ENCODE peak calls at places on chromosomes 1 and 21, in five cellular contexts. T, G, B, W and J are unnamed samples. For H3K4me1, the result is how much of the 10 kb centered on the place peaks cover.

GRCh38 chr1:2003564-2004131 is at the start of gene CFAP74:
- DNase-seq in W (no peak), B (peak), T (peak), G (peak), J (peak)

GRCh38 chr1:233245191-233245765 is 50.2 kb downstream of the PCNX2 start:
- DNase-seq in B (no peak), G (no peak), W (no peak), T (no peak), J (no peak)

GRCh38 chr1:93708734-93709481 is 27.3 kb upstream of the BCAR3 start:
- DNase-seq in W (no peak), T (no peak), G (peak), B (no peak), J (peak)

GRCh38 chr21:45179568-45180288 is 105.3 kb downstream of the ADARB1 start:
- DNase-seq in T (peak), B (no peak), W (no peak), G (no peak), J (no peak)

GRCh38 chr1:153533689-153534201 is 2.0 kb downstream of the S100A6 start:
- DNase-seq in W (peak), T (no peak), B (peak), G (no peak), J (peak)

GRCh38 chr1:160997323-160998038 is 23.5 kb downstream of the F11R start:
- DNase-seq in B (peak), W (peak), G (peak), T (peak), J (peak)

GRCh38 chr1:59750612-59751395 is 63.9 kb upstream of the HOOK1 start:
- DNase-seq in W (no peak), B (peak), G (no peak), T (no peak), J (peak)

GRCh38 chr1:237570530-237570929 is 320.2 kb downstream of the ZP4 start:
- DNase-seq in B (no peak), W (no peak), T (no peak), G (peak), J (no peak)

GRCh38 chr1:211478801-211479619 is 13.0 kb downstream of the RD3 start:
- DNase-seq in T (no peak), G (no peak), B (no peak), W (no peak), J (no peak)

GRCh38 chr1:227072991-227073390 is 132.9 kb downstream of the COQ8A start:
- DNase-seq in W (no peak), T (no peak), B (peak), G (no peak), J (peak)

GRCh38 chr1:24759492-24759891 is 14.2 kb downstream of the CLIC4 start:
- DNase-seq in B (no peak), W (no peak), G (no peak), T (no peak), J (no peak)

GRCh38 chr1:233718057-233718456 is 104.2 kb downstream of the KCNK1 start:
- DNase-seq in B (no peak), G (no peak), T (no peak), W (no peak), J (no peak)

GRCh38 chr1:115052454-115053083 is 22.9 kb downstream of the TSHB start:
- DNase-seq in B (peak), T (peak), G (peak), W (peak), J (peak)

GRCh38 chr1:27824411-27824810 is 6.2 kb upstream of the PPP1R8 start:
- DNase-seq in B (no peak), T (no peak), W (no peak), G (no peak), J (no peak)

GRCh38 chr1:67371681-67372080 is 58.5 kb downstream of the SERBP1 start:
- DNase-seq in G (peak), W (no peak), B (peak), T (no peak), J (no peak)

GRCh38 chr1:210233216-210233494 is 559 bp downstream of the SERTAD4 start:
- DNase-seq in W (peak), T (peak), B (no peak), G (no peak), J (peak)

GRCh38 chr1:229993894-229994293 is 73.1 kb upstream of the GALNT2 start:
- DNase-seq in G (no peak), W (no peak), T (no peak), B (no peak), J (no peak)

GRCh38 chr1:56816909-56817308 is 2.3 kb downstream of the FYB2 start:
- DNase-seq in B (no peak), W (no peak), G (no peak), T (no peak), J (no peak)

GRCh38 chr1:174883361-174883760 is 116.4 kb upstream of the CACYBP start:
- DNase-seq in G (peak), B (peak), W (no peak), T (peak), J (peak)

GRCh38 chr1:7552402-7552801 is 218.7 kb upstream of the VAMP3 start:
- DNase-seq in B (no peak), T (no peak), G (no peak), W (no peak), J (no peak)

GRCh38 chr1:186404454-186405051 is 28.9 kb downstream of the ODR4 start:
- DNase-seq in B (peak), W (no peak), T (peak), G (peak), J (peak)

GRCh38 chr1:104987210-104987609 is 1237.5 kb downstream of the AMY1C start:
- DNase-seq in G (no peak), W (no peak), T (no peak), B (no peak), J (no peak)

GRCh38 chr1:67686272-67687197 is 1.5 kb downstream of the GADD45A start:
- DNase-seq in W (peak), G (peak), T (peak), B (peak), J (peak)

GRCh38 chr1:229536982-229537381 is 21.5 kb downstream of the ABCB10 start:
- DNase-seq in T (no peak), W (no peak), B (no peak), G (no peak), J (no peak)

GRCh38 chr21:15063081-15063820 is 1.5 kb downstream of the NRIP1 start:
- DNase-seq in B (no peak), T (peak), G (peak), W (peak), J (peak)

GRCh38 chr21:17903029-17903806 is 84.1 kb upstream of the C21orf91 start:
- DNase-seq in W (no peak), T (no peak), B (peak), G (peak), J (peak)

GRCh38 chr1:213931804-213932203 is 56.0 kb upstream of the PROX1 start:
- DNase-seq in T (peak), B (no peak), W (no peak), G (peak), J (no peak)

GRCh38 chr1:213938776-213939175 is 49.0 kb upstream of the PROX1 start:
- DNase-seq in B (no peak), W (no peak), G (no peak), T (no peak), J (no peak)

GRCh38 chr1:213939888-213940287 is 47.9 kb upstream of the PROX1 start:
- DNase-seq in W (no peak), G (no peak), T (no peak), B (no peak), J (no peak)

GRCh38 chr1:213936571-213936970 is 51.2 kb upstream of the PROX1 start:
- DNase-seq in G (no peak), W (no peak), B (no peak), T (no peak), J (no peak)

DNA sequence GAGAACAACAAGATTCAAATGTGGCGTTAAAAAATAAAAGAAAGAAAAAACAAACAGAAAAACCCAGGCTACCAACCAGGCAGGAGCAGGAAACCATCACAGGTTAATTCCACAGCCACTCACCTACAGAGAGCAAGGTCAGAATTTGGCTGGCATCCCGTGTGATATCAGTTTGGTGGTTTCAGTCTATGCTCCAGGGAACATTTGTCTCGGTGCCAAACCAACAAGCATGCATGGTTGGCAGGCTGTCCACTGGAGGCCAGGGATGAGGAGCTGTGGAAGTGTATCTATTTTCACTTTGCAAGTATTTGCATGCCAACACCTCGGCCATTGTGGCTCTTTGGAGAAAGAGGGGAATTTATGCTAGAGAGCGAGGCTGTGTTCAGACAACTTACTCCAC is 53.1 kb upstream of the PROX1 start:
- DNase-seq in B (no peak), T (no peak), W (no peak), G (no peak), J (no peak)
- H3K27ac ChIP-seq in B (no peak), T (no peak), W (no peak), G (no peak), J (no peak)

DNA sequence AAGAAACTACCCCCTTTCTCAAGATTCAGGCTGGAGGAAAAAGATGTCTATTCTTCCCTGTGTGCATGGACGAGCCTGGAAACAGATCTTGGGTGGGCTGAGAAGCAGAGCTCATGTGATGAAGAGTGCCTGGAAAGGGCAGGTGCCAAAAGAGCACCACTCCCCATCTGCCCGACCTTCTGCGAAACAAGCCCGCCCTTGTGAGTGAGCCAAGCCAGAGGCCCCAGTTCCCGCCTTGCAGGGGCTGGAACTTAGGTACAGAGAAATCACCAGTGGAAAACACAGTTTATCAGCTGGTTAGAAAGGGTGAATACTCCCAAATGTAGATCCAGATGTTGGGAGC is 26.7 kb upstream of the A3GALT2 start:
- DNase-seq in T (no peak), W (peak), G (no peak), B (peak), J (peak)
- H3K4me1 ChIP-seq in T (half or more), W (under half), G (under half), B (under half), J (half or more)

GRCh38 chr1:204285438-204286322 is 71.9 kb upstream of the GOLT1A start:
- DNase-seq in G (peak), W (no peak), B (no peak), T (no peak), J (no peak)

GRCh38 chr1:204284929-204285328 is 71.1 kb upstream of the GOLT1A start:
- DNase-seq in G (no peak), T (no peak), W (no peak), B (no peak), J (no peak)

GRCh38 chr1:204282801-204283200 is 69.0 kb upstream of the GOLT1A start:
- DNase-seq in G (no peak), B (peak), W (peak), T (no peak), J (no peak)

GRCh38 chr1:204286323-204286714 is 72.5 kb upstream of the GOLT1A start:
- DNase-seq in T (no peak), G (no peak), B (no peak), W (no peak), J (no peak)

DNA sequence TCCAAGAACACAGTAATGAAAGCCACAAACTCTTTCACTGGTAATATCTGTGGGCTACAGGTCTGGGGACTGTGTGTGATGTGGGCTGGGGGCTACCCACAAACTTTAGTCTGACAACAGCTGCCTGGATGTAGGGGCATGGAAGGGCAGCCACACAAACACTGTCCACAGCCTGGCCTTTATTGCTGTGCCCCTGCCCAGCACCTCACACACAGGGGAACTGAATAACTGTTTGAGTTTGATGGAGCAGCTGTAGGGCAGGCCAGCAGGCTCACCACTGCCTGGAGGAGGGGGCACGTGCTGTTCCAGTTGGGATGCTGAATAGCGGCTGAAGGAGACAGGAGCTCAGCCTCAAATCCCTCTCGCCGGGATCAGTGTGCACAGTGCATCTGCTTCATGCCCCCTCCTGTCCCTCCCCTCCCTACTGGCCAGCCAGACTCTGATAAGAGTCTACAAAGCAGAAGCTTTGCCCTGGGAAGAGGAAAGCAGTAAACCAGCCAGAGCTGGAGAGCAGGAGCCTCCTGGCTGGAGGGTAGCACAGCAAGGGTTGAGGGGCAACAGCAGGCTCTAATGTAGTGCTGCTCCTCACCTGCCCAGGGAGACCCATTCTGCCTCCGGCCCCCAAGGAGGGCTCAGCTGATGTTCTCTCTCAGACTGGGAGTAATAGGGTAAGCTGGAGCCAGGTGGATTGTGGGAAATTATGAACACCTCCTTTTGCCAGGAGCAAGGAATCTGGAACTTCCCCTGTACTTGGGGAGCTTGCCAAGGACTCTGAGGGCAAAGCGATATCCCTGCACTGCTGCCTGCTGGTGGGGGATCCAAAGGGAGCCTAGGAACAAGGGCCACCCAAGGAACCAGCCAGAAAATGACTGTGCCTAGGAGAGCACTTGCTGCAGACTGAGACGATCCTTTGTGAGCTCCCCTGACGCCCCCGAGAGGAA is 70.2 kb upstream of the GOLT1A start:
- DNase-seq in W (no peak), B (no peak), G (no peak), T (peak), J (no peak)
- H3K9ac ChIP-seq in W (no peak), B (no peak), G (no peak), T (no peak), J (no peak)

GRCh38 chr1:29090937-29091618 is 32.6 kb downstream of the TMEM200B start:
- DNase-seq in T (no peak), G (no peak), W (no peak), B (no peak), J (no peak)
- H3K27ac ChIP-seq in T (no peak), G (no peak), W (no peak), B (no peak), J (no peak)

GRCh38 chr21:36718951-36719501 is 20.1 kb downstream of the SIM2 start:
- DNase-seq in W (peak), G (no peak), T (no peak), B (no peak), J (peak)

GRCh38 chr21:36713746-36714145 is 14.8 kb downstream of the SIM2 start:
- DNase-seq in T (no peak), W (no peak), G (no peak), B (no peak), J (no peak)

GRCh38 chr21:36717901-36718465 is 19.1 kb downstream of the SIM2 start:
- DNase-seq in W (no peak), T (no peak), B (no peak), G (no peak), J (no peak)

GRCh38 chr21:36716836-36717235 is 17.9 kb downstream of the SIM2 start:
- DNase-seq in G (no peak), T (no peak), W (no peak), B (no peak), J (no peak)

DNA sequence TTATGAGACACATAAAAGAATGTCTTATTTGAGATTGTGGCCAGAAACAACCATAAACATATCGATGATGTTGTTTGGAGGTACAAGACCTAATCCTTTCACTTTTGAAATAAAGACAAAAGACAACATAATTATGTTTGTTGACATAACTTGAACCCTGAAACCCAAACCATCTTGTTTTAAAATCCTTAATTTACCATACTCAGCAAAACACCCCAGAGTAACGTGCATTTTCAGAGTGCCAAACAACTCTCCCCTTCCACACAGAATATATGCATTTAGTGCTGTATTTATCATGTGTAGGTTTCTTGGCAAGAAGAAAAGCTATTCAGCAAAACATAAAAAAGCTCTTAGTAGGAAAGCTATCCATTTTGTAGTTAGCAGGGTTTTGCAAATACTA is 17.5 kb downstream of the SIM2 start:
- DNase-seq in W (no peak), T (no peak), B (no peak), G (no peak), J (no peak)
- H3K4me1 ChIP-seq in W (under half), T (under half), B (under half), G (under half), J (under half)